ENCODE peak calls at places on chromosomes 12 and 14, in four cellular contexts. K is SK-N-SH, T is activated T-cell treated with anti-CD3 and anti-CD28 coated beads for 24 hours, D is EH. H is an unnamed sample.

GRCh38 chr14:42110167-42110566 is 503.5 kb downstream of the LRFN5 start:
- DNase-seq in K (peak; percentile 1), T (no peak), D (peak; percentile 16), H (no peak)

GRCh38 chr12:108962256-108962655 is 58.6 kb downstream of the SVOP start:
- DNase-seq in K (no peak), T (no peak), D (no peak), H (no peak)

GRCh38 chr14:89163237-89163636 is 253.8 kb downstream of the FOXN3 start:
- DNase-seq in K (no peak), T (no peak), D (no peak), H (no peak)

GRCh38 chr14:39175445-39176262 is 600 bp downstream of the PNN start:
- DNase-seq in K (peak; percentile 40), T (peak; percentile 18), D (peak; percentile 49), H (peak; percentile 41)

GRCh38 chr12:92061061-92061460 is 84.6 kb downstream of the BTG1 start:
- DNase-seq in K (no peak), T (no peak), D (no peak), H (no peak)

GRCh38 chr12:100024974-100025555 is 40.3 kb upstream of the ANKS1B start:
- DNase-seq in K (no peak), T (no peak), D (no peak), H (no peak)

GRCh38 chr12:44875417-44875953 is 630 bp downstream of the NELL2 start:
- DNase-seq in K (peak; percentile 55), T (no peak), D (no peak), H (no peak)

GRCh38 chr12:37565112-37565511 is 751.5 kb upstream of the ALG10B start:
- DNase-seq in K (no peak), T (no peak), D (no peak), H (no peak)

GRCh38 chr12:31833541-31833840 is 104.7 kb upstream of the AMN1 start:
- DNase-seq in K (no peak), T (no peak), D (no peak), H (no peak)

GRCh38 chr12:123118397-123118945 is 32.4 kb downstream of the PITPNM2 start:
- DNase-seq in K (no peak), T (no peak), D (peak; percentile 86), H (no peak)

GRCh38 chr14:65257405-65257804 is 155.1 kb upstream of the MAX start:
- DNase-seq in K (no peak), T (no peak), D (no peak), H (no peak)

GRCh38 chr12:124761876-124762275 is 101.8 kb downstream of the SCARB1 start:
- DNase-seq in K (peak; percentile 66), T (peak; percentile 23), D (no peak), H (peak; percentile 72)

GRCh38 chr12:42097971-42098370 is 46.7 kb downstream of the GXYLT1 start:
- DNase-seq in K (no peak), T (no peak), D (no peak), H (no peak)

GRCh38 chr14:105458571-105458970 is 16.1 kb upstream of the CRIP2 start:
- DNase-seq in K (no peak), T (no peak), D (no peak), H (no peak)

GRCh38 chr12:97713972-97714588 is 251.5 kb downstream of the RMST start:
- DNase-seq in K (no peak), T (no peak), D (no peak), H (no peak)

GRCh38 chr12:114476159-114476558 is 70.2 kb upstream of the TBX5 start:
- DNase-seq in K (peak; percentile 44), T (no peak), D (peak; percentile 69), H (no peak)

GRCh38 chr12:93380480-93381121 is 2.9 kb downstream of the NUDT4 start:
- DNase-seq in K (peak; percentile 50), T (no peak), D (peak; percentile 43), H (no peak)

GRCh38 chr12:3342051-3342450 is 149.0 kb upstream of the PRMT8 start:
- DNase-seq in K (peak; percentile 82), T (no peak), D (peak; percentile 47), H (no peak)

GRCh38 chr14:57209561-57209960 is 59.1 kb downstream of the EXOC5 start:
- DNase-seq in K (no peak), T (no peak), D (peak; percentile 86), H (no peak)

GRCh38 chr12:108337235-108338223 is 1.6 kb downstream of the CMKLR1 start:
- DNase-seq in K (peak; percentile 72), T (no peak), D (peak; percentile 23), H (no peak)